ENCODE peak calls at places on chromosomes 7 and 10, in eight cellular contexts. T, Q, P, N, M, Z, G and X are unnamed samples.

GRCh38 chr7:35380739-35381224 is 126.9 kb upstream of the TBX20 start:
- DNase-seq in T (no peak), Q (no peak), P (no peak), N (no peak), M (no peak), Z (peak), G (no peak), X (no peak)

GRCh38 chr7:104111294-104111693 is 96.5 kb downstream of the ORC5 start:
- DNase-seq in T (no peak), Q (no peak), P (no peak), N (no peak), M (no peak), Z (no peak), G (no peak), X (no peak)

GRCh38 chr7:42883950-42884349 is 27.9 kb downstream of the C7orf25 start:
- DNase-seq in T (peak), Q (no peak), P (no peak), N (no peak), M (peak), Z (no peak), G (no peak), X (no peak)

GRCh38 chr7:68730194-68730593 is 868.1 kb upstream of the AUTS2 start:
- DNase-seq in T (no peak), Q (no peak), P (no peak), N (no peak), M (no peak), Z (no peak), G (no peak), X (no peak)

GRCh38 chr7:50369408-50370026 is 65.0 kb downstream of the IKZF1 start:
- DNase-seq in T (no peak), Q (no peak), P (peak), N (no peak), M (no peak), Z (no peak), G (no peak), X (no peak)

GRCh38 chr10:8416192-8416701 is 361.8 kb downstream of the GATA3 start:
- DNase-seq in T (no peak), Q (no peak), P (no peak), N (no peak), M (no peak), Z (no peak), G (no peak), X (no peak)

GRCh38 chr7:33654641-33655040 is 250.7 kb upstream of the BMPER start:
- DNase-seq in T (no peak), Q (no peak), P (no peak), N (no peak), M (no peak), Z (no peak), G (no peak), X (no peak)

GRCh38 chr10:18340496-18341051 is 200.3 kb downstream of the CACNB2 start:
- DNase-seq in T (no peak), Q (no peak), P (no peak), N (no peak), M (no peak), Z (no peak), G (no peak), X (no peak)

GRCh38 chr7:116122972-116123595 is 87.3 kb upstream of the TES start:
- DNase-seq in T (no peak), Q (no peak), P (peak), N (no peak), M (no peak), Z (peak), G (no peak), X (no peak)

GRCh38 chr10:85919358-85920022 is 447.1 kb downstream of the GRID1 start:
- DNase-seq in T (peak), Q (no peak), P (no peak), N (no peak), M (no peak), Z (no peak), G (no peak), X (no peak)

GRCh38 chr10:20677340-20677739 is 219.8 kb downstream of the NEBL start:
- DNase-seq in T (no peak), Q (no peak), P (no peak), N (no peak), M (no peak), Z (no peak), G (peak), X (no peak)

GRCh38 chr10:101759354-101760247 is 16.3 kb downstream of the FGF8 start:
- DNase-seq in T (no peak), Q (no peak), P (no peak), N (no peak), M (no peak), Z (no peak), G (no peak), X (no peak)

GRCh38 chr10:7181416-7181815 is 229.4 kb downstream of the SFMBT2 start:
- DNase-seq in T (no peak), Q (no peak), P (no peak), N (no peak), M (no peak), Z (no peak), G (no peak), X (no peak)

GRCh38 chr10:27605337-27605736 is 101.2 kb downstream of the RAB18 start:
- DNase-seq in T (no peak), Q (no peak), P (no peak), N (no peak), M (no peak), Z (no peak), G (no peak), X (no peak)

GRCh38 chr10:70551971-70552422 is 50.5 kb downstream of the PRF1 start:
- DNase-seq in T (no peak), Q (no peak), P (no peak), N (no peak), M (no peak), Z (peak), G (peak), X (no peak)

GRCh38 chr7:32153006-32153405 is 82.8 kb upstream of the PDE1C start:
- DNase-seq in T (no peak), Q (no peak), P (no peak), N (no peak), M (no peak), Z (no peak), G (no peak), X (no peak)

GRCh38 chr10:79938728-79939380 is 10.1 kb downstream of the SFTPD start:
- DNase-seq in T (no peak), Q (no peak), P (no peak), N (peak), M (no peak), Z (peak), G (peak), X (no peak)

DNA sequence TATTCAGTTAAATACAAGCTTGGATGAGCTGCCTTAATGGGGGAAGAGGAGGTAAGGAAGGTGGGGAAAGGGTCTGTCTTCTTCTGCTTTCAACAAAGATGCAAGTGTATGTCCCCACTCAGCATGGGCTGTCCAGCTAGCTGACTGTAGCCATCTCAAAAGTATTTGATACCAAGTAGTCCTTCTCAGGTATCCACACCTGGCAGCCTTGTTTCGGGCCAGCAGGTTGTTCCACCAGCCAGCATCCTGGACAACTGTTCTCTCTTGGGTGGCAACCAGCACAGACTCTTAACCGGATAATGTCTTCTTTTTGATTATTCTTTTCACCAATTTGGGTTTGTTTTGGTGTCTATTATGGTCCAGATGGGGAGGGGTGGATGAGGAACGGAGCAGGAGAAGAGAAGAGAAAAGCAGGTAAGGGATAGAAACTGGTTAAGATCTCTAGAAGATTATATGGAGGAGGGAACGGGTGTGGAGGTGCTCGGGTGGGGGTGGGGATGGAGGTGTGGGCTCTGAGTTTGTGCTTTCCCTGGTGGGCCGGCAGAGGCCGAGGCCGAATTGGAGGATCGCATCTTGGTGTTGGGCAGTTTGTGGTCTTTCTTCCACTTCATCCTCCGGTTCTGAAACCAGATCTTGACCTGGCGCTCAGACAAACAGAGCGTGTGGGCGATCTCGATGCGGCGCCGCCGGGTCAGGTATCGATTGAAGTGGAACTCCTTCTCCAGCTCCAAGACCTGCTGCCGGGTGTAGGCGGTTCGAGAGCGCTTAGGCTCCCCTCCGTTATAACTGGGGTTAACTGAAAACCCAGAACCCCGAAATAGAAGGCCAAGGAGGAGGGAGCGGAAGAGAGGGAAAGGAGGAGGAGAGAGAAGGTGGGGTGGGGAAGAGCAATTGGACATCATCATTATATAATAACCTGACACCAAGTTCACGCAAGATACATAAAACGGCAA is 1.5 kb downstream of the HOXA4 start:
- DNase-seq in T (no peak), Q (no peak), P (no peak), N (no peak), M (peak), Z (no peak), G (no peak), X (no peak)
- H3K4me3 ChIP-seq in T (no peak), Q (no peak), P (no peak), N (peak), M (peak), Z (no peak), G (peak), X (peak)

GRCh38 chr7:132655071-132655761 is 78.9 kb upstream of the PLXNA4 start:
- DNase-seq in T (peak), Q (no peak), P (no peak), N (peak), M (peak), Z (peak), G (peak), X (peak)
- H3K27ac ChIP-seq in T (no peak), Q (no peak), P (no peak), N (peak), M (peak), Z (peak), G (peak), X (no peak)

GRCh38 chr7:1019255-1019785 is 25.0 kb upstream of the GPR146 start:
- DNase-seq in T (no peak), Q (no peak), P (no peak), N (no peak), M (peak), Z (no peak), G (no peak), X (no peak)

GRCh38 chr7:1017586-1018333 is 26.6 kb upstream of the GPR146 start:
- DNase-seq in T (no peak), Q (no peak), P (no peak), N (no peak), M (peak), Z (no peak), G (no peak), X (no peak)

GRCh38 chr7:1019789-1020610 is 24.3 kb upstream of the GPR146 start:
- DNase-seq in T (no peak), Q (no peak), P (no peak), N (no peak), M (peak), Z (no peak), G (no peak), X (no peak)

GRCh38 chr7:1016577-1017531 is 27.5 kb upstream of the GPR146 start:
- DNase-seq in T (no peak), Q (no peak), P (no peak), N (no peak), M (peak), Z (no peak), G (no peak), X (no peak)

GRCh38 chr7:1018334-1018695 is 26.0 kb upstream of the GPR146 start:
- DNase-seq in T (no peak), Q (no peak), P (no peak), N (no peak), M (peak), Z (no peak), G (no peak), X (no peak)
- TF ChIP-seq POLR2A in T (no peak), Q (no peak), P (no peak), N (no peak), M (no peak), Z (no peak), G (no peak), X (no peak)

GRCh38 chr7:150356265-150356897 is 12.2 kb upstream of the REPIN1 start:
- DNase-seq in T (no peak), Q (no peak), P (peak), N (no peak), M (no peak), Z (no peak), G (no peak), X (no peak)

GRCh38 chr7:150357277-150357676 is 11.3 kb upstream of the REPIN1 start:
- DNase-seq in T (no peak), Q (no peak), P (no peak), N (no peak), M (no peak), Z (no peak), G (no peak), X (no peak)

GRCh38 chr7:150359007-150359917 is 9.4 kb upstream of the REPIN1 start:
- DNase-seq in T (no peak), Q (no peak), P (no peak), N (no peak), M (no peak), Z (no peak), G (no peak), X (no peak)

GRCh38 chr7:150358433-150358832 is 10.2 kb upstream of the REPIN1 start:
- DNase-seq in T (no peak), Q (no peak), P (no peak), N (no peak), M (no peak), Z (no peak), G (no peak), X (no peak)

DNA sequence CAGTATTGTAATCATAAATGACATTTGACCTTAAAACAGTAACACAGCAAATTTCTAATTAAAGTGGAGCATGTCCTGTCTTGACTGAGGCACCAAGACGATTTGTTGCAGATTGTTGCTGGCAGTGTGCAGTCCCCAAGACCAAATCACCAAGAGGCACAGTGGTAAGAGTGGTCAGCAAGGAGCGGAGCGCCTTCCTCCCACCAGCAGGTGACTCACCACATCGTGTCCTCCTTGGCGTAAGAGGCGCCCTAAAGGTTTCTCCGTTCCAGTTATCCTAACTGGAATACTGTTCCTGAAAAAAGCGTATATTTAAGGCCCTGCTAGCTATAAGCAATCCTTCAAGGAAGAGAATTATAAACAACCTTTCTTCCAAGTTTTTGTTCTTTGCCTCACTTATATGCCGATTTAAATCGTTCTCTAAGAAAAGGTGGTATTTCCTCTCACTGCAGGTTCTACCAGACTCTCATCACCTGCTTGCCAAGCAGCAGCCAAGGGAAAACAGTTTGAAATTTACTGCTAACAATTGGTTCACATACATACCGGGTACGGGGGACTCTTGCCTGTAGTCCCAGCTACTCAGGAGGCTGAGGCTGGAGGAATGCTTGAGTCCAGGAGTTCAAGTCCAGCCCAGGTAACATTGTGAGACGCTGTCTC is 10.7 kb upstream of the REPIN1 start:
- DNase-seq in T (no peak), Q (no peak), P (no peak), N (no peak), M (no peak), Z (no peak), G (no peak), X (no peak)
- H3K4me3 ChIP-seq in T (no peak), Q (no peak), P (no peak), N (no peak), M (no peak), Z (no peak), G (no peak), X (no peak)

DNA sequence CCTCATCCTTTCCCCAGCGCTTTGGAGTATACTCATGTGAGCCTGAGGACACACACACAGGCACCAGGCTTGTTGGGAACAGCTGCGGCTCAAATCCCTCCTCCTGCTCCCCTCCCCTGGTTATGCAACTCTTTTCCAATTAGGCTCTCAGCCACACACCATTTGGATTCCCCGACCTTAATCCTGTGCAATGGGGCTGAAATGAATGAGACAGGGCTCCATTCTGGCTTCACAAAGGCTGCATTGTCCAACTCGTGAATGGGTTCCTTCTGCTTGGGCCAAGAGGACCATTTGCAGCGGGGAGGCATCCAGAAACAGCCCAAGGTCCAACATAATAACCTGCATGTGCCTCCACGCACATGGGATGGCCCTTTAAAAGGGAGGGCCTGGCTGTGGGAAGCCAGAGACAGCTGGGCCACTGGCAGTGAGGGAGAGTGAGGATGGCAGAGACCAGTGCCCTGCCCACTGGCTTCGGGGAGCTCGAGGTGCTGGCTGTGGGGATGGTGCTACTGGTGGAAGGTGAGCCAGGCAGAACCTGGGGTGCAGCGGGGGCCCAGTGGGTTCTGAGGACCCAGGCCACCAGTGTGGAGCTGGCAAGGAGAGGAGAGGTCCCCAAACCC is at the start of gene RGR:
- DNase-seq in T (no peak), Q (no peak), P (no peak), N (no peak), M (no peak), Z (peak), G (no peak), X (no peak)
- H3K27ac ChIP-seq in T (no peak), Q (no peak), P (no peak), N (no peak), M (no peak), Z (no peak), G (no peak), X (no peak)

GRCh38 chr7:108015740-108016139 is 12.8 kb upstream of the LAMB1 start:
- DNase-seq in T (no peak), Q (no peak), P (no peak), N (no peak), M (no peak), Z (no peak), G (no peak), X (no peak)

GRCh38 chr7:108014200-108014599 is 11.2 kb upstream of the LAMB1 start:
- DNase-seq in T (no peak), Q (no peak), P (no peak), N (no peak), M (no peak), Z (no peak), G (no peak), X (no peak)

GRCh38 chr7:108016841-108017775 is 14.1 kb upstream of the LAMB1 start:
- DNase-seq in T (no peak), Q (no peak), P (peak), N (no peak), M (no peak), Z (peak), G (no peak), X (no peak)

GRCh38 chr7:108012499-108013430 is 9.8 kb upstream of the LAMB1 start:
- DNase-seq in T (no peak), Q (no peak), P (no peak), N (no peak), M (no peak), Z (peak), G (no peak), X (no peak)

GRCh38 chr7:108014747-108015682 is 12.1 kb upstream of the LAMB1 start:
- DNase-seq in T (no peak), Q (no peak), P (peak), N (no peak), M (no peak), Z (no peak), G (no peak), X (no peak)
- TF ChIP-seq POLR2A in T (no peak), Q (no peak), P (no peak), N (no peak), M (no peak), Z (no peak), G (no peak), X (no peak)

DNA sequence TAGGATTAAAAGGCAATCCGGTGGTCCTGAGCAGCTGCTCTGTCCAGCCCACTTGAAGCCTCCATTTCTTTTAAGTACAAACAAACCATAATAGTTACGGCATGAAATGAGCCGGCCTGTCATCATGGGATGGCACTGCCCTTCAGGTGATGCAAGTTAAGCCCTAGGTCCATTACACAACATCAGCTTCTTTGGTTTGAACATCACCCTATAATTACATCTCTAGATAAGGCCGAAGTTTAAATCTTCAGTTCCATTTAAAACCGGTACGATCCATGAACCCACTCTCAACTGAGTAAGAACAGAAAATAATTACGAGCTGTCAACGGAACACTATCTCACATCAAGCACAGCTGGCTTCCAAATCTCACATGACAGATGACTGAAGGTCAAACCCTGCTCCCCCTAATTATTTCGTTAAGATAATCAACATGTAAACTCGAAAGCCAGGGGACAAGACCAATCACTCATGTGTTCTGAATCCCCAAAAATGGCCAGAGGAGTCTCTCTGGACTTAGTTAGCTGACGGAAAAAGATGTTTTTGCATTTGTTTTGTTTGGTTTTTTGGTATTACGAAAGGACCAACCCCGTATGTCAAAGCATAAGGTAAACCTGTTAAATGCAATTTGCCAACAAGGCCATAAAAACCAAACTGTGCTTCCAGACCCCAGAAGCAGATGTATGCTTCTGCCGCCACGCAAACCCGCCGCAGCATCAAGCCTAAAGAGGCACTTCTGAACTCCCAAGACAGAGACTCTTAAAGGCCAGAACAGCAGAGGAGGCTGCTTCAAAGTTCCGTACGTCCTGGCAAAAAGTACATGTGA is 10.8 kb downstream of the GNA12 start:
- DNase-seq in T (no peak), Q (no peak), P (no peak), N (no peak), M (no peak), Z (no peak), G (no peak), X (no peak)
- H3K4me3 ChIP-seq in T (no peak), Q (no peak), P (no peak), N (no peak), M (no peak), Z (no peak), G (no peak), X (no peak)